ENCODE peak calls at places on chromosome 13, in five cellular contexts. A is bronchial epithelial cell, M is lower leg skin, Q is heart left ventricle, U is brain microvascular endothelial cell. O is an unnamed sample.

GRCh38 chr13:19591864-19592263 is 30.5 kb upstream of the TPTE2 start:
- DNase-seq in A (no peak), M (no peak), Q (no peak), U (no peak), O (no peak)

GRCh38 chr13:97026759-97027555 is 32.7 kb upstream of the OXGR1 start:
- DNase-seq in A (no peak), M (no peak), Q (no peak), U (no peak), O (no peak)

GRCh38 chr13:64801768-64802167 is 2428.4 kb downstream of the PCDH9 start:
- DNase-seq in A (no peak), M (no peak), Q (no peak), U (no peak), O (no peak)

GRCh38 chr13:94128430-94128829 is 351.1 kb downstream of the DCT start:
- DNase-seq in A (no peak), M (peak), Q (peak), U (no peak), O (peak)

GRCh38 chr13:42821437-42821836 is 40.1 kb downstream of the FAM216B start:
- DNase-seq in A (peak), M (no peak), Q (no peak), U (peak), O (no peak)

GRCh38 chr13:21010621-21011020 is 50.8 kb downstream of the LATS2 start:
- DNase-seq in A (no peak), M (no peak), Q (no peak), U (no peak), O (no peak)

GRCh38 chr13:94548382-94549240 is 47.3 kb downstream of the TGDS start:
- DNase-seq in A (peak), M (no peak), Q (no peak), U (no peak), O (no peak)

GRCh38 chr13:76791290-76791664 is 94.9 kb downstream of the KCTD12 start:
- DNase-seq in A (peak), M (no peak), Q (no peak), U (no peak), O (no peak)

GRCh38 chr13:93413972-93414717 is 187.5 kb downstream of the GPC6 start:
- DNase-seq in A (no peak), M (no peak), Q (no peak), U (peak), O (no peak)

GRCh38 chr13:105037064-105037463 is 1498.4 kb downstream of the EFNB2 start:
- DNase-seq in A (peak), M (no peak), Q (no peak), U (peak), O (no peak)

DNA sequence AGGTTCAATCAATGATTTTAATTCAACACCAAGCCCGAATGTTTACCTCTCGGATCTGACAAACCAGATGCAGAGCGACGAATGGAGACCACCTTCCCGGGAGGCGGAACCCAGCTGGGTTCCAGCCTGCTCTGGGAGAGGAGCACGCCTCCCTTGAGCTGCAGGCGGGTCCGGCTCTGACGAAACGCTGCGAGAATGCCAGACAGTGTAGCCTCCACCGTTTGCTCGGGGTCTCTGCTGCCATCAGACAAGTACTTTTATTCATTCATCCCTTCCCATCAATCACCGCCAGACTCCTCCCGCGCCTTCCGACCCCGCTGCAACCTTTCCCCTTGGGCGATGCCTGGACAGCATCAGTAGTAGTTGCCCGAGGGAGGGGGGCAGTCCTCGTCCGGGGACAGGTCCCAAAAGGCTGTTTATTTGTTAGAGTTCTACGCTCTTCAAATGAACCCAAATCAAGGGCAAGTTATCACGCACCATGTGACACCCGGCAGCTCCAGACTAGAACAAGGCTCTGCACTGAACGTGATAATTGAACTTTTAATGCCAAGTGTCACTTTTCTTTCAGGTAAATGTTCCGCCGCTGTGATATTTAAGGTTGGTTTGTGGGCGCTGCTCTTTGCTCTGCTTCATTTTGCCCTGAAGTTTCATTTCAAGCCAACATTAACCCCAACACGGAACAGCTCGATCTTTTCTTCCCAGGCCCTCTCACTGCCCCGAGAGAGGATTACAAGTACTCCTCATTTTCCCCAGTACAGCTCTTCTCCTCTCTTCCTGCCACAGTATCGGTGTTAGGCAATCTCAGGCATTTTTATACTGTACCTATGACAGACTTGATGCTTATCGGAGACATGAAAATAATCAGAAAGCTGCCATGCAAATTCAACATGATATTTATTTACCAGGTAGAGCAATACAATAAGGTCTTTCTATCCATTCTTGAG is 992 bp upstream of the EDNRB start:
- DNase-seq in A (no peak), M (no peak), Q (peak), U (peak), O (peak)
- H3K4me3 ChIP-seq in A (no peak), M (peak), Q (peak), U (peak), O (peak)

DNA sequence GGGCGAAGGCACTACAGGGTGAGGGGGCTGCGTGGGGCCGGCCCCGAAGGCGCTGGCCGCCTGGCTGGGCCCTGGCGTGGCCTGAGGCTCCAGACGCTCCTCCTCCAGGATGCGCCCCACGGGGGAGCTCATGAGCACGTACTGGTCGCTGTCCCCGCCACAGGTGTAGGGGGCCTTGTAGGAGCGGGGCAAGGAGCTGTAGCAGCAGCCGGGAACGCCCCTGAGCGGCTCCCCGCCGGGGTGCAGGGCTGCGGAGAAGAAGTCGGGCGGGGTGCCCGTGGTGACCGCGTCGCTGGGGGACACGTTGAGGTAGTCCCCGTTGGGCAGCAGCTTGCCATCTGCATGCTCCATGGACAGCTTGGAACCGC is 3.0 kb downstream of the IRS2 start:
- DNase-seq in A (no peak), M (no peak), Q (no peak), U (no peak), O (peak)
- H3K4me3 ChIP-seq in A (no peak), M (no peak), Q (peak), U (peak), O (no peak)

DNA sequence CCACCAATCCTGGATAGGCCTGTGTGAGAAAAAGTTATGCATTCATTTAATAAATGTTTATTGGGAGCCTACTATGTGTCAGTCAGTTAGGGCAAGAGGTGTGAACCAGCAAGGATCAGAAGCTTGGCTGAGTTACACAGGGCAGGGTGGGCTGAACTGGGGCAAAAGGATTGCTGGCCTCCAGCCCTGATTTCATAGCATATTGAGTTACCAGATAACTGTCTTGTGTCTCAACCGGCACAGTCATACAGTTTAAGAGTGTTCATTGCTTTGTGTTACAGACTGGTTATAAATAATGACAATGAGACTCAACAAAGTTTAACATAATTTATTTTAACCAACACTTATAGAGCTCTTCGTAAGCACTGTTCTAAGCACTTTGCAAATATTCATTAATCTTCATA is 253.8 kb downstream of the DLEU7 start:
- DNase-seq in A (peak), M (no peak), Q (no peak), U (peak), O (no peak)
- H3K4me3 ChIP-seq in A (no peak), M (no peak), Q (no peak), U (no peak), O (no peak)

GRCh38 chr13:30110301-30111070 is 196.9 kb downstream of the KATNAL1 start:
- DNase-seq in A (no peak), M (no peak), Q (no peak), U (no peak), O (peak)

GRCh38 chr13:30108216-30108912 is 199.0 kb downstream of the KATNAL1 start:
- DNase-seq in A (no peak), M (no peak), Q (no peak), U (no peak), O (no peak)

GRCh38 chr13:30107536-30108136 is 199.7 kb downstream of the KATNAL1 start:
- DNase-seq in A (peak), M (no peak), Q (no peak), U (no peak), O (no peak)

GRCh38 chr13:30109471-30110135 is 197.7 kb downstream of the KATNAL1 start:
- DNase-seq in A (no peak), M (no peak), Q (no peak), U (no peak), O (no peak)

DNA sequence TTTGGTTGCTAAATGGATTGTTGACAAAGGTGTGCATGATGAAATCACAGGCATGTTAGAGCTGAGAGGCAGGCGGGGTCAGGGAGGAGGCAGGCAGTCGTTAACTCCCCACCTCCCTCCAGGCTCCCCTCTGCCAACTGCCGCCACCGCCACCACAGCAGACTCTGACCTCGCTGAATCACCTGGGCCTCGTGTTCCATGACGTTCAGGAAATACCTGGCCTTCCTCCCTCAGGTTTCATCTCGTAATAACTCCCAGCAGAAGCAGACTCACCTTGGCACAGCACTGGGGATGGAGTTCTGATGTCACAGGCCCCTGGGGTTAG is 198.5 kb downstream of the KATNAL1 start:
- DNase-seq in A (peak), M (peak), Q (no peak), U (no peak), O (no peak)
- H3K4me3 ChIP-seq in A (no peak), M (no peak), Q (no peak), U (no peak), O (no peak)

DNA sequence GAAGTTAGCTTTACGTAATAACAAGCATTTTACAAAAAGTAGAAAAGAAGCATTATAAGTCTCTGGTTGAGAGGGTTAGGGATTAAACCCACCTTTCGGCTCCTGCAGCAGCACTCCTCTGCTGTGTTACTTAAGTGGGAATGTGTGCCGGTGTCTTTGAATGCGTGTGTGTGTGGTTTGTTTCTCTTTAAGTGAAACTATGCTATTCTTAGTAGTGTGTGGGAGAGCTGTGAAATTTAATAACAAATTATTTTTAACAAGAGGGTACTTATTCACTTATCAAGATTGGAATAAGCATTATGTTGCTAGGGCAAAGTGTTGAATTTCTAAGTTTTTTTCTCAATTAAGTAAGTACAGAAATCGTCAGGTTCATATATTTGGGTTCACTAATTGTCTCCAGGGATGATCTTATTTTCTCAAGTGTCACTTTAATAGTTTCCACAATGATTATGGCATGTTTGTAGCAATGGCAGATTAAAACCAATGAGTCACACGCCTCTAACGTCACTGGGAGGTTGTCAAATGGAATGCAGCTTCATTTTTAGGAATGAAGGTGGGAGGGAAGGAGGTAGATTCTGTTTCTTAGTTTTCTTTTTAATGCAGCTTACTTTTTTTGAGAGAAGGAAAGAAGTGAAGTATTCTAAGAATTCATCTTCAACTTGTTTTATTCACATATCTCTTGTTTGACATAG is 151.3 kb downstream of the LMO7 start:
- DNase-seq in A (peak), M (no peak), Q (no peak), U (peak), O (no peak)
- H3K4me3 ChIP-seq in A (no peak), M (no peak), Q (peak), U (no peak), O (no peak)

GRCh38 chr13:98141509-98141908 is 1.4 kb upstream of the FARP1 start:
- DNase-seq in A (no peak), M (no peak), Q (no peak), U (no peak), O (no peak)
- H3K4me3 ChIP-seq in A (no peak), M (no peak), Q (no peak), U (no peak), O (no peak)

DNA sequence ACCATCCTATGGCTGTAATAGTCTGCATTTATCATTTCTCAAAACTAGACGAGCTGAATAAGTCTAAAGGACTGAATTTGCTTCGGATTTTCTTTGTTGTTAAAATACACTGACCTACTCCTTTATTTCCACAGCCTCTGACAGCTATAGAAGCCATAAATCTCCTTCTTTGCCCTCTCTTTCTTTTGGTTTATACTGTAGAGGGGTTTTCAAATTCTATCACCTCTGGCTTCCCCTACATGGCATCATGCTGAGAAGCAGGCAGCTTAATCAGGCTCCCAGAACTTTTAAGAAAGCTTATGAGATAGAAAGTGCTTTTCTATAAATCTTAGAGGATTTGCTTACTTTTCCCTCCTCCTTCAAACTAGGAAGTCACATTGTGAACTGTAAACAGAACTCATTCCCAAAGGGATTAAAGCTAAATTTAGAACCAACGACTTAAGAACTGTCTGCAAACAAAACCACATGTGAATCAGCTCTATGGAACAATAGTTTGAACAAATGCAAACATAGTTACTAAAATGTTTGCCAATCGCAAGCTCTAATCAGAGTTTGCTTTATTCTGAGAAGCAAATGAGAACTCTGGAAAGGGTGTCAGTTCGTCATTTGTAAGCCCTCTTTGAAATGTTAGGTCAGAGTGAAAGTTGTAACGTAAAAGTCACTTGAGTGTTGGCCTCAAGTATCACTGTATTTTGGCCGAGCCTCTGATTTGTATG is 344.0 kb downstream of the RFC3 start:
- DNase-seq in A (peak), M (no peak), Q (no peak), U (peak), O (no peak)
- H3K4me3 ChIP-seq in A (no peak), M (no peak), Q (no peak), U (no peak), O (peak)

GRCh38 chr13:43880930-43881329 is 1.2 kb downstream of the LACC1 start:
- DNase-seq in A (no peak), M (no peak), Q (no peak), U (no peak), O (no peak)
- H3K4me3 ChIP-seq in A (no peak), M (no peak), Q (no peak), U (no peak), O (no peak)

DNA sequence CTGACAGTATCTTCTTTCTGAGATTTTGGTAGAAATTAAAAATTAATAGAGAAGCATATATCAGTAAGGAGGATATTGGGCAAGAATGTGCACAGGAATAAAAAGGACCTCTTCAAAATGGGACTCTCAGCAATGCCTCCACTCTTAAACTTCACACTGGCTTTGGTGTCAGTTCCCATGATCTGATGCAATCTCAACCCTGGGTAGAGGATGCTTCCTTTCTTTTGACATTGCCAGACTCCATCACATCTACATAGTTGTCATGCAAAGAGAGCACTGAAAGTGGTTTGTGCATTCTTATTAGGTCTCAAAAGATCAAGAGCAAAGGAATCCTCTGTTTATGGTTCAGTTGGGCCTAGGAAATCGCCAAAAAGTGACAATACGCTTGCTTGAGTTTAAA is 26.3 kb downstream of the STARD13 start:
- DNase-seq in A (no peak), M (no peak), Q (no peak), U (no peak), O (no peak)
- H3K4me3 ChIP-seq in A (no peak), M (no peak), Q (no peak), U (no peak), O (no peak)